ENCODE peak calls at places on chromosome 13, in four cellular contexts. I, J, F and X are unnamed samples.

GRCh38 chr13:99357149-99357596 is 50.0 kb upstream of the GPR183 start:
- DNase-seq in I (peak), J (no peak), F (no peak), X (peak)

GRCh38 chr13:99548448-99548847 is 47.2 kb downstream of the TM9SF2 start:
- DNase-seq in I (no peak), J (no peak), F (no peak), X (no peak)

GRCh38 chr13:84481958-84482357 is 599.7 kb upstream of the SLITRK1 start:
- DNase-seq in I (no peak), J (no peak), F (no peak), X (peak)

GRCh38 chr13:113147206-113147605 is 11.2 kb upstream of the PROZ start:
- DNase-seq in I (no peak), J (no peak), F (no peak), X (no peak)

GRCh38 chr13:89554801-89555200 is 1792.7 kb upstream of the MIR17HG start:
- DNase-seq in I (no peak), J (no peak), F (no peak), X (no peak)

GRCh38 chr13:31159306-31159705 is 2.4 kb downstream of the HSPH1 start:
- DNase-seq in I (no peak), J (no peak), F (no peak), X (no peak)

GRCh38 chr13:62781866-62782265 is 1366.2 kb upstream of the PCDH20 start:
- DNase-seq in I (no peak), J (no peak), F (no peak), X (no peak)

GRCh38 chr13:23889598-23890224 is 511 bp upstream of the MIPEP start:
- DNase-seq in I (no peak), J (no peak), F (no peak), X (peak)

GRCh38 chr13:112131081-112131739 is 64.3 kb downstream of the SOX1 start:
- DNase-seq in I (no peak), J (no peak), F (no peak), X (no peak)

GRCh38 chr13:24148414-24149305 is 11.9 kb upstream of the SPATA13 start:
- DNase-seq in I (no peak), J (no peak), F (peak), X (peak)

GRCh38 chr13:84096221-84096620 is 213.9 kb upstream of the SLITRK1 start:
- DNase-seq in I (no peak), J (no peak), F (no peak), X (peak)

GRCh38 chr13:99865420-99865930 is 106.1 kb downstream of the ZIC5 start:
- DNase-seq in I (no peak), J (no peak), F (no peak), X (no peak)

GRCh38 chr13:58795715-58796114 is 1164.2 kb downstream of the PCDH17 start:
- DNase-seq in I (no peak), J (no peak), F (no peak), X (no peak)

GRCh38 chr13:99304541-99304940 is 2.7 kb downstream of the GPR183 start:
- DNase-seq in I (no peak), J (no peak), F (no peak), X (no peak)

GRCh38 chr13:21671793-21672680 is 1.2 kb downstream of the FGF9 start:
- DNase-seq in I (no peak), J (peak), F (no peak), X (no peak)

GRCh38 chr13:66888698-66889097 is 341.4 kb downstream of the PCDH9 start:
- DNase-seq in I (no peak), J (no peak), F (no peak), X (no peak)

GRCh38 chr13:60572003-60572792 is 175.2 kb downstream of the TDRD3 start:
- DNase-seq in I (no peak), J (no peak), F (no peak), X (peak)

GRCh38 chr13:63190219-63190618 is 1774.6 kb upstream of the PCDH20 start:
- DNase-seq in I (no peak), J (no peak), F (no peak), X (peak)

GRCh38 chr13:34748561-34748960 is 193.5 kb upstream of the NBEA start:
- DNase-seq in I (no peak), J (no peak), F (no peak), X (no peak)

GRCh38 chr13:106561551-106562170 is 6.3 kb downstream of the ARGLU1 start:
- DNase-seq in I (peak), J (peak), F (no peak), X (no peak)

GRCh38 chr13:79448413-79448812 is 32.5 kb upstream of the NDFIP2 start:
- DNase-seq in I (no peak), J (no peak), F (no peak), X (no peak)

GRCh38 chr13:94335786-94336357 is 143.6 kb downstream of the DCT start:
- DNase-seq in I (no peak), J (no peak), F (no peak), X (no peak)

GRCh38 chr13:37954191-37954590 is 84.6 kb upstream of the TRPC4 start:
- DNase-seq in I (no peak), J (no peak), F (no peak), X (no peak)

GRCh38 chr13:60211548-60211947 is 47.8 kb upstream of the DIAPH3 start:
- DNase-seq in I (no peak), J (no peak), F (no peak), X (no peak)

GRCh38 chr13:106100261-106100919 is 435.1 kb downstream of the EFNB2 start:
- DNase-seq in I (no peak), J (peak), F (no peak), X (no peak)

GRCh38 chr13:32969516-32969941 is 46.7 kb upstream of the KL start:
- DNase-seq in I (no peak), J (no peak), F (no peak), X (peak)

GRCh38 chr13:113948034-113948742 is 25.7 kb downstream of the C13orf46 start:
- DNase-seq in I (no peak), J (peak), F (no peak), X (no peak)

GRCh38 chr13:47508518-47509228 is 492.4 kb downstream of the SUCLA2 start:
- DNase-seq in I (no peak), J (no peak), F (no peak), X (no peak)

GRCh38 chr13:43472344-43472743 is 314.4 kb downstream of the ENOX1 start:
- DNase-seq in I (no peak), J (no peak), F (no peak), X (no peak)

GRCh38 chr13:88031980-88032562 is 360.9 kb downstream of the SLITRK5 start:
- DNase-seq in I (no peak), J (no peak), F (no peak), X (no peak)

GRCh38 chr13:70203661-70204229 is 95.5 kb upstream of the KLHL1 start:
- DNase-seq in I (no peak), J (no peak), F (no peak), X (no peak)

GRCh38 chr13:96053003-96053703 is at the start of gene UGGT2:
- DNase-seq in I (peak), J (peak), F (peak), X (peak)

GRCh38 chr13:62246581-62246980 is 830.9 kb upstream of the PCDH20 start:
- DNase-seq in I (no peak), J (no peak), F (no peak), X (no peak)

GRCh38 chr13:80515296-80515695 is 174.4 kb upstream of the SPRY2 start:
- DNase-seq in I (no peak), J (no peak), F (no peak), X (no peak)

GRCh38 chr13:71880753-71881541 is 13.9 kb upstream of the DACH1 start:
- DNase-seq in I (no peak), J (no peak), F (no peak), X (no peak)

GRCh38 chr13:47672982-47673670 is 327.9 kb downstream of the SUCLA2 start:
- DNase-seq in I (no peak), J (peak), F (no peak), X (peak)